ENCODE peak calls at places on chromosomes 16 and 17, in nine cellular contexts. One of them, this sample, is unnamed.

GRCh38 chr17:4968166-4968915 is 724 bp upstream of the SPAG7 start:
- DNase-seq in fibroblast of the conjunctiva: no peak
- DNase-seq in heart left ventricle: peak
- DNase-seq in NCI-H1694: no peak
- DNase-seq in stimulated activated naive CD4-positive, alpha-beta T cell: peak
- DNase-seq in NCI-H1417: peak
- DNase-seq in activated CD8-positive, alpha-beta T cell treated with anti-CD3 and anti-CD28 coated beads for 36 hours: peak
- DNase-seq in ACHN: peak
- DNase-seq in C1 segment of cervical spinal cord: peak
- DNase-seq in this sample: no peak

GRCh38 chr17:72417627-72418026 is 296.8 kb downstream of the SOX9 start:
- DNase-seq in heart left ventricle: no peak
- DNase-seq in NCI-H1417: no peak
- DNase-seq in activated CD8-positive, alpha-beta T cell treated with anti-CD3 and anti-CD28 coated beads for 36 hours: no peak
- DNase-seq in stimulated activated naive CD4-positive, alpha-beta T cell: no peak
- DNase-seq in NCI-H1694: no peak
- DNase-seq in C1 segment of cervical spinal cord: no peak
- DNase-seq in fibroblast of the conjunctiva: no peak
- DNase-seq in ACHN: no peak
- DNase-seq in this sample: no peak

GRCh38 chr17:40646791-40647548 is 648 bp downstream of the SMARCE1 start:
- DNase-seq in NCI-H1417: no peak
- DNase-seq in stimulated activated naive CD4-positive, alpha-beta T cell: no peak
- DNase-seq in C1 segment of cervical spinal cord: no peak
- DNase-seq in ACHN: peak
- DNase-seq in NCI-H1694: peak
- DNase-seq in heart left ventricle: no peak
- DNase-seq in fibroblast of the conjunctiva: peak
- DNase-seq in activated CD8-positive, alpha-beta T cell treated with anti-CD3 and anti-CD28 coated beads for 36 hours: peak
- DNase-seq in this sample: peak

GRCh38 chr17:4304417-4305027 is 40.7 kb upstream of the ANKFY1 start:
- DNase-seq in heart left ventricle: peak
- DNase-seq in stimulated activated naive CD4-positive, alpha-beta T cell: peak
- DNase-seq in activated CD8-positive, alpha-beta T cell treated with anti-CD3 and anti-CD28 coated beads for 36 hours: peak
- DNase-seq in C1 segment of cervical spinal cord: peak
- DNase-seq in NCI-H1417: peak
- DNase-seq in NCI-H1694: peak
- DNase-seq in ACHN: peak
- DNase-seq in fibroblast of the conjunctiva: peak
- DNase-seq in this sample: peak

GRCh38 chr16:20755238-20755637 is 8.6 kb upstream of the ACSM3 start:
- DNase-seq in C1 segment of cervical spinal cord: no peak
- DNase-seq in heart left ventricle: no peak
- DNase-seq in fibroblast of the conjunctiva: no peak
- DNase-seq in stimulated activated naive CD4-positive, alpha-beta T cell: no peak
- DNase-seq in NCI-H1694: no peak
- DNase-seq in ACHN: no peak
- DNase-seq in NCI-H1417: no peak
- DNase-seq in activated CD8-positive, alpha-beta T cell treated with anti-CD3 and anti-CD28 coated beads for 36 hours: no peak
- DNase-seq in this sample: no peak

GRCh38 chr17:7959503-7960253 is 27.7 kb downstream of the CNTROB start:
- DNase-seq in NCI-H1417: no peak
- DNase-seq in heart left ventricle: no peak
- DNase-seq in activated CD8-positive, alpha-beta T cell treated with anti-CD3 and anti-CD28 coated beads for 36 hours: no peak
- DNase-seq in ACHN: no peak
- DNase-seq in fibroblast of the conjunctiva: no peak
- DNase-seq in C1 segment of cervical spinal cord: no peak
- DNase-seq in NCI-H1694: no peak
- DNase-seq in stimulated activated naive CD4-positive, alpha-beta T cell: no peak
- DNase-seq in this sample: no peak

GRCh38 chr17:62727916-62728672 is 80.0 kb downstream of the MARCHF10 start:
- DNase-seq in activated CD8-positive, alpha-beta T cell treated with anti-CD3 and anti-CD28 coated beads for 36 hours: no peak
- DNase-seq in NCI-H1694: peak
- DNase-seq in NCI-H1417: peak
- DNase-seq in C1 segment of cervical spinal cord: no peak
- DNase-seq in heart left ventricle: no peak
- DNase-seq in ACHN: no peak
- DNase-seq in stimulated activated naive CD4-positive, alpha-beta T cell: no peak
- DNase-seq in fibroblast of the conjunctiva: no peak
- DNase-seq in this sample: no peak

GRCh38 chr17:50177983-50178834 is 12.4 kb downstream of the SGCA start:
- DNase-seq in heart left ventricle: peak
- DNase-seq in NCI-H1417: peak
- DNase-seq in C1 segment of cervical spinal cord: peak
- DNase-seq in stimulated activated naive CD4-positive, alpha-beta T cell: no peak
- DNase-seq in ACHN: peak
- DNase-seq in fibroblast of the conjunctiva: no peak
- DNase-seq in NCI-H1694: no peak
- DNase-seq in activated CD8-positive, alpha-beta T cell treated with anti-CD3 and anti-CD28 coated beads for 36 hours: peak
- DNase-seq in this sample: peak

GRCh38 chr16:65125871-65126270 is 4.0 kb upstream of the CDH11 start:
- DNase-seq in NCI-H1694: no peak
- DNase-seq in NCI-H1417: no peak
- DNase-seq in stimulated activated naive CD4-positive, alpha-beta T cell: no peak
- DNase-seq in ACHN: no peak
- DNase-seq in fibroblast of the conjunctiva: no peak
- DNase-seq in C1 segment of cervical spinal cord: no peak
- DNase-seq in activated CD8-positive, alpha-beta T cell treated with anti-CD3 and anti-CD28 coated beads for 36 hours: no peak
- DNase-seq in heart left ventricle: no peak
- DNase-seq in this sample: no peak

GRCh38 chr16:89615596-89616090 is 2.2 kb downstream of the DPEP1 start:
- DNase-seq in stimulated activated naive CD4-positive, alpha-beta T cell: no peak
- DNase-seq in NCI-H1417: no peak
- DNase-seq in activated CD8-positive, alpha-beta T cell treated with anti-CD3 and anti-CD28 coated beads for 36 hours: peak
- DNase-seq in ACHN: peak
- DNase-seq in fibroblast of the conjunctiva: no peak
- DNase-seq in heart left ventricle: no peak
- DNase-seq in C1 segment of cervical spinal cord: no peak
- DNase-seq in NCI-H1694: no peak
- DNase-seq in this sample: peak

GRCh38 chr16:3120435-3120834 is 8.0 kb downstream of the ZNF205 start:
- DNase-seq in ACHN: no peak
- DNase-seq in fibroblast of the conjunctiva: no peak
- DNase-seq in C1 segment of cervical spinal cord: no peak
- DNase-seq in NCI-H1694: no peak
- DNase-seq in heart left ventricle: no peak
- DNase-seq in stimulated activated naive CD4-positive, alpha-beta T cell: no peak
- DNase-seq in NCI-H1417: no peak
- DNase-seq in activated CD8-positive, alpha-beta T cell treated with anti-CD3 and anti-CD28 coated beads for 36 hours: no peak
- DNase-seq in this sample: no peak